ENCODE peak calls at places on chromosomes 7 and 10, in seven cellular contexts. G, B, H, F, P, X and S are unnamed samples.

GRCh38 chr7:149624006-149624405 is 126.4 kb upstream of the ZNF746 start:
- DNase-seq in G (peak; percentile 87), B (no peak), H (no peak), F (peak; percentile 58), P (peak; percentile 50), X (peak; percentile 31), S (peak; percentile 56)

GRCh38 chr7:4712371-4713182 is 30.5 kb downstream of the FOXK1 start:
- DNase-seq in G (no peak), B (no peak), H (no peak), F (no peak), P (no peak), X (no peak), S (peak; percentile 62)

GRCh38 chr10:102542800-102543418 is 39.1 kb downstream of the SUFU start:
- DNase-seq in G (no peak), B (peak; percentile 50), H (no peak), F (no peak), P (no peak), X (no peak), S (no peak)

GRCh38 chr7:137120690-137121089 is 222.8 kb downstream of the PTN start:
- DNase-seq in G (no peak), B (no peak), H (no peak), F (peak; percentile 11), P (no peak), X (no peak), S (peak; percentile 66)

GRCh38 chr10:65769828-65770227 is 1156.0 kb upstream of the LRRTM3 start:
- DNase-seq in G (no peak), B (no peak), H (no peak), F (no peak), P (no peak), X (no peak), S (no peak)

GRCh38 chr10:25747038-25747437 is 187.0 kb upstream of the MYO3A start:
- DNase-seq in G (no peak), B (no peak), H (no peak), F (no peak), P (no peak), X (no peak), S (no peak)

GRCh38 chr10:80165173-80165572 is 32.6 kb downstream of the PLAC9 start:
- DNase-seq in G (no peak), B (no peak), H (no peak), F (no peak), P (no peak), X (no peak), S (no peak)

GRCh38 chr7:43289826-43290225 is 177.4 kb downstream of the HECW1 start:
- DNase-seq in G (no peak), B (no peak), H (no peak), F (no peak), P (peak; percentile 43), X (no peak), S (no peak)

GRCh38 chr10:82980321-82980720 is 1105.3 kb downstream of the NRG3 start:
- DNase-seq in G (no peak), B (no peak), H (no peak), F (no peak), P (no peak), X (no peak), S (no peak)

GRCh38 chr7:19051767-19052375 is 65.6 kb downstream of the TWIST1 start:
- DNase-seq in G (no peak), B (no peak), H (peak; percentile 16), F (peak; percentile 33), P (peak; percentile 57), X (peak; percentile 51), S (peak; percentile 45)

GRCh38 chr10:43216931-43217562 is 49.8 kb downstream of the RASGEF1A start:
- DNase-seq in G (no peak), B (no peak), H (peak; percentile 3), F (no peak), P (no peak), X (no peak), S (no peak)

GRCh38 chr10:77873558-77874380 is 52.8 kb downstream of the DLG5 start:
- DNase-seq in G (no peak), B (no peak), H (no peak), F (no peak), P (no peak), X (no peak), S (peak; percentile 90)

GRCh38 chr10:119455609-119456434 is 86.7 kb downstream of the RGS10 start:
- DNase-seq in G (no peak), B (no peak), H (no peak), F (no peak), P (no peak), X (no peak), S (peak; percentile 22)

GRCh38 chr10:112789248-112789647 is 160.8 kb upstream of the TCF7L2 start:
- DNase-seq in G (no peak), B (no peak), H (no peak), F (no peak), P (no peak), X (no peak), S (no peak)

GRCh38 chr7:8418627-8419245 is 14.7 kb upstream of the NXPH1 start:
- DNase-seq in G (no peak), B (peak; percentile 3), H (no peak), F (peak; percentile 66), P (peak; percentile 86), X (peak; percentile 48), S (peak; percentile 73)

GRCh38 chr10:28839600-28840007 is 162.3 kb downstream of the BAMBI start:
- DNase-seq in G (no peak), B (no peak), H (peak; percentile 17), F (no peak), P (no peak), X (no peak), S (no peak)

GRCh38 chr10:12432402-12433189 is 83.2 kb downstream of the CAMK1D start:
- DNase-seq in G (no peak), B (no peak), H (no peak), F (no peak), P (no peak), X (no peak), S (no peak)

GRCh38 chr10:112663181-112663879 is 216.3 kb downstream of the VTI1A start:
- DNase-seq in G (no peak), B (peak; percentile 25), H (no peak), F (no peak), P (no peak), X (no peak), S (no peak)

GRCh38 chr10:70649526-70649925 is 22.8 kb upstream of the ADAMTS14 start:
- DNase-seq in G (no peak), B (no peak), H (no peak), F (no peak), P (no peak), X (no peak), S (no peak)

GRCh38 chr10:96972264-96972663 is 140.2 kb downstream of the LCOR start:
- DNase-seq in G (no peak), B (no peak), H (no peak), F (no peak), P (peak; percentile 21), X (no peak), S (peak; percentile 21)

GRCh38 chr10:12504176-12504575 is 154.8 kb downstream of the CAMK1D start:
- DNase-seq in G (peak; percentile 77), B (no peak), H (no peak), F (no peak), P (no peak), X (no peak), S (no peak)

GRCh38 chr10:45418859-45419672 is 45.0 kb downstream of the ALOX5 start:
- DNase-seq in G (peak; percentile 92), B (no peak), H (peak; percentile 76), F (peak; percentile 83), P (peak; percentile 82), X (peak; percentile 71), S (peak; percentile 94)

GRCh38 chr7:27661776-27662489 is 750 bp downstream of the HIBADH start:
- DNase-seq in G (peak; percentile 89), B (no peak), H (peak; percentile 24), F (peak; percentile 21), P (no peak), X (peak; percentile 30), S (peak; percentile 49)

GRCh38 chr7:140229591-140230516 is 53.1 kb upstream of the KDM7A start:
- DNase-seq in G (no peak), B (no peak), H (peak; percentile 20), F (peak; percentile 59), P (peak; percentile 59), X (peak; percentile 65), S (peak; percentile 70)

GRCh38 chr10:124688889-124689670 is 55.1 kb downstream of the FAM53B start:
- DNase-seq in G (no peak), B (no peak), H (no peak), F (no peak), P (no peak), X (no peak), S (peak; percentile 95)

GRCh38 chr10:122484276-122485060 is 23.1 kb downstream of the HTRA1 start:
- DNase-seq in G (peak; percentile 66), B (no peak), H (no peak), F (no peak), P (no peak), X (no peak), S (no peak)
- TF ChIP-seq CTCF in G (no peak), B (no peak), H (no peak), F (no peak), P (no peak), X (no peak), S (no peak)

DNA sequence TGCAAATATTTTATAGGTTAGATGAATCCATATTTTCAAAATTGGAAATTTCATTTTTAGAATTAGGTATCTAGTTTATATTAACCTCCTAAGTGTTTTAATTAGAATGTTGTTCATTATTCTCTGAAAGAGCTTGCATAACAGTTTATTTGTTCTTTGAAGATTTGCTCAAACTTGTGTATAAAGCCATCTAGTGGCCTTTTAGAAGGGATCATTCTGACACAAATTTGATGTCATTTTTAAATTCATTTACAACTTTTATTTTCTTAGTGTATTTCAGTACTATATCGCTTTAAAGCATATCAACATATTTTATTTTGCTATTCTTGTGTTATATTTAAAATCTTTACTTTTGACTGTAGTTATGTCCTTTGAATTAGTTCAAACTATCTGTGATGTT is 527.0 kb upstream of the NRG3 start:
- DNase-seq in G (no peak), B (no peak), H (no peak), F (peak; percentile 43), P (no peak), X (no peak), S (no peak)
- TF ChIP-seq CTCF in G (no peak), B (no peak), H (no peak), F (peak; percentile 31), P (no peak), X (no peak), S (no peak)

DNA sequence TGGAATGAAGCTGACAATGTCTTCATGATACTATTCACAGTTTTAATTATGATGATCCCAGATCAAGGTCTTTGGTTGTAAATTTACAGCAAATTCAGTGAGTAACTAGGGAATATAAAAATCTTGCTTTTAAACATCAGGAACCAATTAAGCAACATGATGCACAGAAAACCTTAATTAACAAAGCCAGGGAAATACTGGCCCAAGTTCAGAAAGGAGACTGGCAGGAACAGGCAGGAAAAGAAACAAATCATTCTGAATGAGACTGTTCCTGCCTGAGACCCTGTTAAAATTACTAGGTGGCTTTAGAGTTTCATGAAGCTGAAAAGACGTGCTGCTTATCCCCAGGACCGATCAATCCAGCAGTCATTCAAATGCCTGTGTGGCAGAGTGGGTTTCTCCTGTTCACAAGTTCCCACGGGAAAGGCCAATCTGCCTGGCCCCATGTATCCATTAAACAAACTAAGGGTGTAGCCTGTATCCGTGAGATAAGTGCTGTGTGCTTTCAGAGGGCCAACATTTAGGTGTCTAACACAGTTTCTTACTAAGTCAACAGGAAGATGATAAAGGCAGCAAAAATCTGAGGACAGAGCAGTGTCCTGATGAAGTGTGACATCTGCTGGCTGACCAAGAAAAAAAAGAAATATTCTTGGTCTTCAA is 34.4 kb downstream of the PUS7 start:
- DNase-seq in G (no peak), B (peak; percentile 73), H (no peak), F (peak; percentile 12), P (peak; percentile 9), X (no peak), S (peak; percentile 49)
- TF ChIP-seq CTCF in G (no peak), B (peak; percentile 53), H (peak; percentile 57), F (peak; percentile 32), P (peak; percentile 53), X (no peak), S (peak; percentile 26)

GRCh38 chr7:6489612-6490011 is 41.9 kb upstream of the DAGLB start:
- DNase-seq in G (no peak), B (no peak), H (no peak), F (peak; percentile 5), P (no peak), X (no peak), S (peak; percentile 46)
- TF ChIP-seq CTCF in G (no peak), B (no peak), H (no peak), F (no peak), P (no peak), X (no peak), S (no peak)